ENCODE peak calls at places on chromosomes 5 and 9, in seven cellular contexts. O, X, J, A, S, Z and V are unnamed samples.

GRCh38 chr9:69295872-69296562 is 29.0 kb upstream of the ENTREP1 start:
- DNase-seq in A (peak), S (no peak), J (no peak), Z (no peak), O (no peak), X (no peak), V (peak)

GRCh38 chr5:163649522-163649921 is 144.1 kb downstream of the MAT2B start:
- DNase-seq in A (no peak), O (peak), J (peak), S (no peak), X (no peak), Z (peak), V (no peak)

GRCh38 chr9:111096051-111096450 is 57.8 kb upstream of the LPAR1 start:
- DNase-seq in J (no peak), X (no peak), S (no peak), A (no peak), Z (no peak), O (no peak), V (no peak)

GRCh38 chr9:14153310-14153720 is 160.6 kb downstream of the NFIB start:
- DNase-seq in O (no peak), X (no peak), A (no peak), Z (no peak), S (no peak), J (no peak), V (no peak)

GRCh38 chr9:83384214-83384613 is 154.0 kb downstream of the FRMD3 start:
- DNase-seq in X (no peak), J (no peak), O (no peak), Z (no peak), S (no peak), A (no peak), V (no peak)

GRCh38 chr5:72204946-72205345 is 97.7 kb downstream of the MAP1B start:
- DNase-seq in Z (no peak), J (no peak), S (no peak), A (no peak), X (no peak), O (no peak), V (no peak)

GRCh38 chr9:69946800-69947437 is 96.7 kb upstream of the MAMDC2 start:
- DNase-seq in Z (peak), J (peak), X (no peak), A (no peak), S (no peak), O (peak), V (peak)

GRCh38 chr5:61941637-61942036 is 364.4 kb upstream of the KIF2A start:
- DNase-seq in A (no peak), O (peak), X (no peak), Z (no peak), J (no peak), S (no peak), V (no peak)

GRCh38 chr5:115854139-115854538 is 12.4 kb downstream of the AP3S1 start:
- DNase-seq in O (no peak), A (no peak), Z (no peak), J (no peak), X (no peak), S (no peak), V (no peak)

GRCh38 chr5:170860818-170861217 is 1.0 kb upstream of the RANBP17 start:
- DNase-seq in X (no peak), Z (no peak), J (no peak), A (no peak), O (no peak), S (no peak), V (no peak)

GRCh38 chr5:71695561-71695960 is 23.5 kb upstream of the CARTPT start:
- DNase-seq in S (no peak), J (no peak), X (no peak), O (no peak), Z (no peak), A (no peak), V (no peak)

GRCh38 chr5:39394946-39395345 is 29.8 kb downstream of the DAB2 start:
- DNase-seq in Z (peak), A (no peak), J (no peak), S (no peak), O (peak), X (no peak), V (no peak)

GRCh38 chr9:11038956-11039355 is 426.2 kb upstream of the PTPRD start:
- DNase-seq in A (no peak), O (no peak), Z (no peak), J (no peak), X (no peak), S (no peak), V (no peak)

GRCh38 chr9:82797539-82797938 is 265.4 kb downstream of the RASEF start:
- DNase-seq in X (peak), O (no peak), S (no peak), Z (no peak), A (no peak), J (no peak), V (no peak)

GRCh38 chr9:75190762-75191161 is 102.4 kb downstream of the OSTF1 start:
- DNase-seq in A (no peak), S (no peak), O (no peak), Z (no peak), X (no peak), J (no peak), V (no peak)

GRCh38 chr9:36164361-36164760 is 4.8 kb upstream of the CCIN start:
- DNase-seq in S (no peak), Z (no peak), X (no peak), J (no peak), A (no peak), O (no peak), V (no peak)

GRCh38 chr5:138064526-138064925 is 19.3 kb upstream of the WNT8A start:
- DNase-seq in A (no peak), X (no peak), Z (no peak), J (no peak), S (no peak), O (no peak), V (no peak)

GRCh38 chr9:94881023-94881422 is 154.5 kb downstream of the AOPEP start:
- DNase-seq in X (no peak), Z (no peak), S (no peak), J (no peak), O (peak), A (no peak), V (no peak)

GRCh38 chr5:117077142-117077541 is 502.5 kb upstream of the SEMA6A start:
- DNase-seq in S (no peak), J (peak), X (no peak), O (peak), Z (no peak), A (no peak), V (no peak)

GRCh38 chr5:67483453-67484030 is 286.9 kb upstream of the CD180 start:
- DNase-seq in J (no peak), A (no peak), Z (peak), O (no peak), S (no peak), X (no peak), V (no peak)

GRCh38 chr9:26746357-26747072 is 146.1 kb downstream of the CAAP1 start:
- DNase-seq in Z (peak), J (peak), O (peak), A (no peak), S (no peak), X (no peak), V (no peak)

GRCh38 chr9:118459832-118460425 is 755.7 kb downstream of the TLR4 start:
- DNase-seq in O (no peak), J (no peak), X (peak), Z (no peak), S (no peak), A (no peak), V (no peak)

GRCh38 chr5:172508471-172509404 is 54.4 kb upstream of the SH3PXD2B start:
- DNase-seq in X (peak), O (no peak), Z (no peak), A (peak), J (no peak), S (no peak), V (no peak)

GRCh38 chr5:151570512-151571269 is 20.4 kb downstream of the FAT2 start:
- DNase-seq in S (no peak), X (no peak), O (peak), Z (no peak), A (no peak), J (peak), V (no peak)

GRCh38 chr5:80407735-80408474 is at the start of gene ZFYVE16:
- DNase-seq in Z (peak), A (peak), S (peak), J (peak), X (peak), O (peak), V (peak)

GRCh38 chr5:101244621-101245020 is 341.5 kb upstream of the ST8SIA4 start:
- DNase-seq in O (peak), Z (no peak), J (no peak), X (no peak), S (no peak), A (no peak), V (no peak)

GRCh38 chr5:140258016-140258415 is 44.9 kb downstream of the PFDN1 start:
- DNase-seq in X (no peak), S (no peak), J (no peak), O (no peak), A (no peak), Z (no peak), V (no peak)
- H3K27ac ChIP-seq in X (no peak), S (no peak), J (no peak), O (peak), A (no peak), Z (no peak), V (no peak)

DNA sequence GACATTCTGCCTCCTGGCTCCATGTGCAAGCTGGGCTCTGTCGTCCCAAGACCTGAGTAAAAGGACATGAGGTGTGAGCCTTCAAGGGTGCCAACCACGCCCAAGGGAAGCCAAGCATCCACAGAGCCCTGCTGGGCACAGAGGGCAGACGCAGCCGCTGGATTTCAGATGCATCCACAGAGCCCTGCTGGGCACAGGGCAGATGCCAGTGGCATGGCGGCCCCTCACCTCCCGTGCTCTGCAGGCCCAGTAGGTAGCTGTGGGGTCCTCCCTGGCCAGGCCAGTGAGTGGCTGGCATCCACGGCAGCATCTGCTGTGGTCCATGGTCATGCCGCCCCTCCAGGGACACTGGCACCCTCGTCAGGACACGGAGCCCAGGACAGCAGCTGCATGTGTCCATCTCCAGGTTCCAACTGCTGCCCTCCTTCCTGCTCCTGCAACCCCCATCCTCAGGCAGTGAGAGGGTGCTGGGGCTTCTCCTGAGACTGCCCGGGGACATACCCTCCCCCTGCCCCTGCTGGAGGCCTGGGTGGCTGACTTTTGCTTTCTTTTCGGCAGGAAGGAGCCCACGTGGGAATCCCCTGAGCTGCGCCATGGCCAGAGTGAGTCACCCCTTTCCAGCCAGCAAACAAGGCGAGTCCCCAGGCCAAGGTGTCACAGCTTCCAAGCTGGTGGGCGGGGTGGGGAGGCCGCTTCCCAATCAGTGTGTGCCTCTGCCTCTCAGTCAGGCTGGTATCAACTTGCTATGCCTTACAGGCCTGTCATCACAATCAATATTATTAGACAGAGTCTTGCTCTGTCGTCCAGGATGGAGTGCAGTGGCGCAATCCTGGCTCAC is 4.0 kb upstream of the TRAF2 start:
- DNase-seq in S (no peak), A (no peak), O (peak), Z (peak), X (peak), J (peak), V (peak)
- H3K4me3 ChIP-seq in S (peak), A (no peak), O (no peak), Z (no peak), X (no peak), J (no peak), V (no peak)

GRCh38 chr5:96373006-96373405 is 60.0 kb downstream of the PCSK1 start:
- DNase-seq in A (no peak), S (no peak), Z (no peak), X (no peak), O (no peak), J (no peak), V (no peak)
- TF ChIP-seq CTCF in A (no peak), S (no peak), Z (no peak), X (no peak), O (no peak), J (no peak), V (no peak)

DNA sequence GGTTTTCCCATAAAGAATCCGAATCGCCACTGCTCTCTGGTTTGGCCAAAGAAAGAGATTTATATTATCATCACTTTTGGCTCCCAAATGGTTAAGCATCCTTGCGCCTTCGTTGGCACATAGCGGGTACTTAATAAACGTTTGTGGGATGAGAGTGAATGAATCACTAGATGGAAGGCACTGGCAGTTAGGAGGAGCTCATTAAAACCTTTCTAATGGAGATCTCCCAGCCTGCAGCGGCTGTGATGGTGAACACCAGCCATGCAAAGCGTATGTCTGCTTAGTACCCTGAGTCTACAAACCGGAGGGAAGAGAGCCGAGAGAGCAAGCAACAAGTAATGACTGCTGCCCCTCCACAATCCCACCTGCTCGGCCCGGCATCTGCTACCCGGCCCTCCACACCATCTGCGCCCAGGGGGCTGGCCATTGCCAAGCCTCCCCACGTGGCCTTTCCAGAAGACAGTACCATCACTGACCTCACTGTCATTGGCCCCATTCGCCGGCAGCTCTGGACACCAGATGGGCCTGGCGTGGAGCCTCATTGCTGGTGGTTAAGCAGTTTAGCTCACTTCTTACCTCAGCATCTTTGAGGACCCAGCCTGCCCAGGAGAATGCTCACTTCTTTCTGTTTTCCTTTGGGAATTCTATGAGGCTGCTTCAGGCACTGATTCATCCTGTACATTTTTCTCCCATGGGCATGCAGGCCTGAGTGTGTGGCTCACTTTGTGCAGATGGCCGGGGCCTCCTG is 39.3 kb upstream of the ANKRD33B start:
- DNase-seq in S (no peak), Z (peak), O (no peak), A (no peak), J (no peak), X (no peak), V (no peak)
- H3K27ac ChIP-seq in S (no peak), Z (peak), O (no peak), A (no peak), J (no peak), X (no peak), V (no peak)

DNA sequence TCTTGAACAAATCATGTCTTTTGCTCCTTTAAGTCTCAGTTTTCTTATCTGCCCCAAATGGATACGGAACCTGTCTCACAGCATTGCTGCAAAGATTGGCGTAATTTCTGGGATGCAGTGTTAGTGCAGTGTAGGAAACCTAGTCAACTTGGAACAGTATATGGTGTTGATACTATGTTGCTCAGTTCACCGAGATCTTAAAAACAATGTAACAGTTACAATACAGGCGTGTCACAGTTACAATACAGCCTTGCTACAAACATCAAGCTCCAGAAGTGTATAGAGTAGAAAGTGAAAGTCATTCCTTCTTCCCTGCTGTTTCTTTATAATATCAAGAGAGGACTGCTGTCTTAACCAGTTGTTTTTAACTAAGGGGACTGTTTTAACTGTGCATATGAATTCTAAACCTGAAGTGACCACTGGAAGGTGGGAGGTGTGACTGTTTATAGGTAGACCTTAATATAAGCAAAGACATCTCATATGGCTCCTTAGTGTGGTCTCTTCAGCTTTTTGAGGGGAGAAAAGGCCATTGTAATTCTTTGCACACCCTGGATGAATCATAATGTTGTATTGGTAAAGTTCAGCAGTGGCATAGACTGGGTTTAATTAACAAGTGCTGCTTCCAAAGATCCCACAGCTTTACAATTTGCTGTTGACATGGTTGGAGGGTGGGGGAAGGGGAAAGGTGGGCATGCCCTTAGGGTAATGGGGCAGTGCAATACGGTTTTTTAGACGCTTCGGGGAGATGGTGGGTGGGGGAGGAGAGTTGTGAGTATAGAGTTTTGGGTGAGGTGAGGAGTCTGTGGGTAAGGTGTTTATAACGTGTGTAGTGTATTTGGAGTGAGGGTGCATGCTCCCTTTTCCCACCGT is 12.9 kb downstream of the PRRC2B start:
- DNase-seq in Z (no peak), J (no peak), A (no peak), O (no peak), S (no peak), X (no peak), V (no peak)
- H3K4me3 ChIP-seq in Z (no peak), J (no peak), A (no peak), O (peak), S (peak), X (no peak), V (no peak)